ENCODE peak calls at places on chromosomes 5 and 9, in five cellular contexts. One of them, this sample, is unnamed.

GRCh38 chr9:9003184-9003583 is 1203.6 kb upstream of the DMAC1 start:
- DNase-seq in fibroblast of pulmonary artery: peak; percentile 1
- DNase-seq in pancreas: no peak
- DNase-seq in brain microvascular endothelial cell: peak; percentile 13
- DNase-seq in GM12865: no peak
- DNase-seq in this sample: no peak

GRCh38 chr5:140151719-140152609 is 23.0 kb upstream of the CYSTM1 start:
- DNase-seq in fibroblast of pulmonary artery: no peak
- DNase-seq in pancreas: no peak
- DNase-seq in brain microvascular endothelial cell: no peak
- DNase-seq in GM12865: no peak
- DNase-seq in this sample: no peak

GRCh38 chr5:175652741-175653663 is 4.9 kb upstream of the HRH2 start:
- DNase-seq in fibroblast of pulmonary artery: no peak
- DNase-seq in pancreas: no peak
- DNase-seq in brain microvascular endothelial cell: peak; percentile 43
- DNase-seq in GM12865: peak; percentile 24
- DNase-seq in this sample: no peak

GRCh38 chr5:135473956-135474670 is 22.0 kb upstream of the TIFAB start:
- DNase-seq in fibroblast of pulmonary artery: no peak
- DNase-seq in pancreas: no peak
- DNase-seq in brain microvascular endothelial cell: no peak
- DNase-seq in GM12865: no peak
- DNase-seq in this sample: no peak

GRCh38 chr5:59756373-59757035 is 137.0 kb downstream of the PDE4D start:
- DNase-seq in fibroblast of pulmonary artery: no peak
- DNase-seq in pancreas: no peak
- DNase-seq in brain microvascular endothelial cell: no peak
- DNase-seq in GM12865: no peak
- DNase-seq in this sample: no peak

GRCh38 chr5:58064799-58065198 is 395.1 kb downstream of the PLK2 start:
- DNase-seq in fibroblast of pulmonary artery: no peak
- DNase-seq in pancreas: no peak
- DNase-seq in brain microvascular endothelial cell: no peak
- DNase-seq in GM12865: no peak
- DNase-seq in this sample: no peak

GRCh38 chr9:34272146-34272545 is 56.9 kb downstream of the KIF24 start:
- DNase-seq in fibroblast of pulmonary artery: no peak
- DNase-seq in pancreas: no peak
- DNase-seq in brain microvascular endothelial cell: no peak
- DNase-seq in GM12865: no peak
- DNase-seq in this sample: no peak

GRCh38 chr5:11912-12311 is 80.1 kb upstream of the PLEKHG4B start:
- DNase-seq in fibroblast of pulmonary artery: peak; percentile 14
- DNase-seq in pancreas: peak; percentile 46
- DNase-seq in brain microvascular endothelial cell: no peak
- DNase-seq in GM12865: no peak
- DNase-seq in this sample: no peak

GRCh38 chr5:52668544-52669185 is 119.1 kb upstream of the ITGA1 start:
- DNase-seq in fibroblast of pulmonary artery: no peak
- DNase-seq in pancreas: no peak
- DNase-seq in brain microvascular endothelial cell: no peak
- DNase-seq in GM12865: no peak
- DNase-seq in this sample: no peak

GRCh38 chr9:73153793-73154227 is 2.1 kb downstream of the ANXA1 start:
- DNase-seq in fibroblast of pulmonary artery: no peak
- DNase-seq in pancreas: no peak
- DNase-seq in brain microvascular endothelial cell: no peak
- DNase-seq in GM12865: no peak
- DNase-seq in this sample: no peak

GRCh38 chr5:102863764-102864560 is 108.9 kb downstream of the PAM start:
- DNase-seq in fibroblast of pulmonary artery: no peak
- DNase-seq in pancreas: no peak
- DNase-seq in brain microvascular endothelial cell: no peak
- DNase-seq in GM12865: no peak
- DNase-seq in this sample: no peak

GRCh38 chr5:65925094-65925600 is 1.2 kb upstream of the ERBIN start:
- DNase-seq in fibroblast of pulmonary artery: peak; percentile 78
- DNase-seq in pancreas: no peak
- DNase-seq in brain microvascular endothelial cell: peak; percentile 71
- DNase-seq in GM12865: peak; percentile 91
- DNase-seq in this sample: no peak

GRCh38 chr9:133429641-133430161 is 7.5 kb downstream of the ADAMTS13 start:
- DNase-seq in fibroblast of pulmonary artery: peak; percentile 19
- DNase-seq in pancreas: peak; percentile 53
- DNase-seq in brain microvascular endothelial cell: peak; percentile 10
- DNase-seq in GM12865: no peak
- DNase-seq in this sample: no peak

GRCh38 chr5:54757541-54757940 is 227.9 kb downstream of the ESM1 start:
- DNase-seq in fibroblast of pulmonary artery: no peak
- DNase-seq in pancreas: no peak
- DNase-seq in brain microvascular endothelial cell: no peak
- DNase-seq in GM12865: no peak
- DNase-seq in this sample: no peak

GRCh38 chr9:29211003-29211584 is 1637.8 kb upstream of the C9orf72 start:
- DNase-seq in fibroblast of pulmonary artery: no peak
- DNase-seq in pancreas: no peak
- DNase-seq in brain microvascular endothelial cell: no peak
- DNase-seq in GM12865: no peak
- DNase-seq in this sample: no peak

GRCh38 chr5:90297045-90297764 is 112.4 kb downstream of the CETN3 start:
- DNase-seq in fibroblast of pulmonary artery: no peak
- DNase-seq in pancreas: no peak
- DNase-seq in brain microvascular endothelial cell: no peak
- DNase-seq in GM12865: no peak
- DNase-seq in this sample: no peak

GRCh38 chr5:61525573-61526142 is 193.6 kb downstream of the ZSWIM6 start:
- DNase-seq in fibroblast of pulmonary artery: peak; percentile 32
- DNase-seq in pancreas: no peak
- DNase-seq in brain microvascular endothelial cell: peak; percentile 35
- DNase-seq in GM12865: no peak
- DNase-seq in this sample: no peak

GRCh38 chr5:18314192-18314778 is 680.0 kb downstream of the TAF11L14 start:
- DNase-seq in fibroblast of pulmonary artery: peak; percentile 46
- DNase-seq in pancreas: no peak
- DNase-seq in brain microvascular endothelial cell: no peak
- DNase-seq in GM12865: peak; percentile 20
- DNase-seq in this sample: no peak

DNA sequence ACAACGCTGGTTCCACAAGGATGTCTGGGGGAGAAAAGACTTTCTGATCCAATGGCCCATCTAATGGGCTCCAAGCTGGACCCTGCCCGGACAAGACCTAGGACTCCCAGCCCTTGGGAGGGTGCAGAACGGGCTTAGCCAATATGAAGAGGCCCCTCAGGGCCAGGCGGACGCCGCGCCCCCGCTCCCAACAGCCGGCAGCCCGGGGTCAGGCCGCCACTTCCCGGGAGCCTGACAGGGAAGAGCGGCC is 493 bp downstream of the P4HA2 start:
- DNase-seq in fibroblast of pulmonary artery: no peak
- DNase-seq in pancreas: no peak
- DNase-seq in brain microvascular endothelial cell: no peak
- DNase-seq in GM12865: no peak
- DNase-seq in this sample: no peak
- TF ChIP-seq CTCF in fibroblast of pulmonary artery: no peak
- TF ChIP-seq CTCF in pancreas: no peak
- TF ChIP-seq CTCF in brain microvascular endothelial cell: no peak
- TF ChIP-seq CTCF in GM12865: no peak
- TF ChIP-seq CTCF in this sample: peak; percentile 14

GRCh38 chr9:123073441-123073840 is 40.0 kb downstream of the GPR21 start:
- DNase-seq in fibroblast of pulmonary artery: no peak
- DNase-seq in pancreas: no peak
- DNase-seq in brain microvascular endothelial cell: no peak
- DNase-seq in GM12865: peak; percentile 21
- DNase-seq in this sample: no peak
- TF ChIP-seq CTCF in fibroblast of pulmonary artery: no peak
- TF ChIP-seq CTCF in pancreas: no peak
- TF ChIP-seq CTCF in brain microvascular endothelial cell: no peak
- TF ChIP-seq CTCF in GM12865: no peak
- TF ChIP-seq CTCF in this sample: no peak

DNA sequence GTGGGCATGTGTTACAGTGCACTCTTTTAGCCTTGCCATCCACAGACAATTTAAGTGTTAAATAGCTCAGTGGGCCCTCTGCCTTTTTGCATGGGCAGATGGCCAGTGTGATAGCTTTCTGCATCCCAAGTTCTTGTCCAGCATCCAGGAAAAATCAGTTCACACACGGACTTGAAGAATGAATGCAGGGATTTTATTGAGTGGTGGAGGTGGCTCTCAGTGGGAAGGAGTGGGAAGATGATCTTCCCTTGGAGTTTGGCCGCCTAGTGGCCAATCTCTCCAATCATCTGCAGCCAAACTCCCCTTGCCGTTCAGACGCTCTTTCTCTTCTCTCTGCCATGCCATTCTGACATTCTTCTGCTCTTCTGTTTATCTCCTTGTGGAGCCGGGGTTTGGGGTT is 322.4 kb upstream of the GRAMD2B start:
- DNase-seq in fibroblast of pulmonary artery: peak; percentile 11
- DNase-seq in pancreas: no peak
- DNase-seq in brain microvascular endothelial cell: no peak
- DNase-seq in GM12865: no peak
- DNase-seq in this sample: no peak
- TF ChIP-seq CTCF in fibroblast of pulmonary artery: peak; percentile 32
- TF ChIP-seq CTCF in pancreas: no peak
- TF ChIP-seq CTCF in brain microvascular endothelial cell: peak; percentile 57
- TF ChIP-seq CTCF in GM12865: peak; percentile 41
- TF ChIP-seq CTCF in this sample: peak; percentile 23

DNA sequence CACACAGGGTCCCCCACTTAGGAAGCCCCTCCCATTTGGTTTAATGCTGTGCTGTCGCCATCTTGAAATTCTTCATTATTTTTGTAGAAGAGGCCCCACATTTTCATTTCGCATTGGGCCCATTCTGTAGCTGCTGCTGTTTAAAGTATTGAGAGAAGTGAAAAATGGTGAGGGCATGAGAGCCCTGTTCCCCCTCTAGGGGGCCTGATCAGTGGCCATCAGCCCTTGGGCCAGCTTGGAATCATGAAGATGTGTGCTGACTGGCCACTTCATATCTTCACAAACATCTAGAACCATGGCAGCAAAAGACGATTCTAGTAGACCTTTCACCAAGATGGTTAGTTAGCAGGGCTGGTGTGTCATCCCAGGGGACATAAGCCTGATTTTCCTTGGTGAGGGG is 3.3 kb downstream of the TMEM268 start:
- DNase-seq in fibroblast of pulmonary artery: no peak
- DNase-seq in pancreas: no peak
- DNase-seq in brain microvascular endothelial cell: no peak
- DNase-seq in GM12865: no peak
- DNase-seq in this sample: no peak
- TF ChIP-seq CTCF in fibroblast of pulmonary artery: no peak
- TF ChIP-seq CTCF in pancreas: no peak
- TF ChIP-seq CTCF in brain microvascular endothelial cell: peak; percentile 11
- TF ChIP-seq CTCF in GM12865: no peak
- TF ChIP-seq CTCF in this sample: no peak

GRCh38 chr9:100030548-100030947 is 68.3 kb downstream of the ERP44 start:
- DNase-seq in fibroblast of pulmonary artery: no peak
- DNase-seq in pancreas: no peak
- DNase-seq in brain microvascular endothelial cell: no peak
- DNase-seq in GM12865: peak; percentile 70
- DNase-seq in this sample: no peak
- TF ChIP-seq CTCF in fibroblast of pulmonary artery: no peak
- TF ChIP-seq CTCF in pancreas: no peak
- TF ChIP-seq CTCF in brain microvascular endothelial cell: no peak
- TF ChIP-seq CTCF in GM12865: no peak
- TF ChIP-seq CTCF in this sample: no peak

This sample was measured in osteocyte.